ENCODE peak calls at places on chromosome 16, in six cellular contexts. One of them, this sample, is unnamed. For H3K4me1, the result is how much of the 10 kb centered on the place peaks cover.

GRCh38 chr16:72967941-72968340 is 80.0 kb downstream of the ZFHX3 start:
- DNase-seq in heart right ventricle: no peak
- DNase-seq in neural progenitor cell: no peak
- DNase-seq in A549: no peak
- DNase-seq in lung: no peak
- DNase-seq in CD8-positive, alpha-beta memory T cell: no peak
- DNase-seq in this sample: no peak

GRCh38 chr16:14181371-14182050 is 110.4 kb downstream of the MRTFB start:
- DNase-seq in CD8-positive, alpha-beta memory T cell: no peak
- DNase-seq in heart right ventricle: no peak
- DNase-seq in lung: no peak
- DNase-seq in A549: peak
- DNase-seq in neural progenitor cell: no peak
- DNase-seq in this sample: no peak

GRCh38 chr16:22425036-22425801 is 50.8 kb upstream of the CDR2 start:
- DNase-seq in CD8-positive, alpha-beta memory T cell: no peak
- DNase-seq in A549: no peak
- DNase-seq in neural progenitor cell: no peak
- DNase-seq in lung: no peak
- DNase-seq in heart right ventricle: peak
- DNase-seq in this sample: peak

GRCh38 chr16:55671206-55671973 is 15.6 kb downstream of the SLC6A2 start:
- DNase-seq in lung: no peak
- DNase-seq in heart right ventricle: no peak
- DNase-seq in neural progenitor cell: no peak
- DNase-seq in A549: no peak
- DNase-seq in CD8-positive, alpha-beta memory T cell: no peak
- DNase-seq in this sample: no peak

GRCh38 chr16:79839450-79839849 is 238.9 kb upstream of the MAF start:
- DNase-seq in CD8-positive, alpha-beta memory T cell: no peak
- DNase-seq in heart right ventricle: no peak
- DNase-seq in A549: no peak
- DNase-seq in neural progenitor cell: no peak
- DNase-seq in lung: no peak
- DNase-seq in this sample: no peak

GRCh38 chr16:9225527-9226316 is 134.3 kb downstream of the HAPSTR1 start:
- DNase-seq in CD8-positive, alpha-beta memory T cell: no peak
- DNase-seq in heart right ventricle: no peak
- DNase-seq in lung: no peak
- DNase-seq in neural progenitor cell: peak
- DNase-seq in A549: no peak
- DNase-seq in this sample: no peak

GRCh38 chr16:85347213-85347591 is 234.9 kb upstream of the CIBAR2 start:
- DNase-seq in lung: no peak
- DNase-seq in heart right ventricle: no peak
- DNase-seq in A549: no peak
- DNase-seq in CD8-positive, alpha-beta memory T cell: no peak
- DNase-seq in neural progenitor cell: peak
- DNase-seq in this sample: no peak

GRCh38 chr16:49832177-49832576 is 23.7 kb downstream of the ZNF423 start:
- DNase-seq in neural progenitor cell: no peak
- DNase-seq in CD8-positive, alpha-beta memory T cell: no peak
- DNase-seq in heart right ventricle: no peak
- DNase-seq in lung: no peak
- DNase-seq in A549: no peak
- DNase-seq in this sample: no peak

GRCh38 chr16:58027341-58028167 is 2.0 kb downstream of the MMP15 start:
- DNase-seq in neural progenitor cell: peak
- DNase-seq in lung: peak
- DNase-seq in CD8-positive, alpha-beta memory T cell: no peak
- DNase-seq in A549: peak
- DNase-seq in heart right ventricle: peak
- DNase-seq in this sample: no peak

GRCh38 chr16:83110221-83110768 is 483.5 kb downstream of the CDH13 start:
- DNase-seq in lung: no peak
- DNase-seq in neural progenitor cell: no peak
- DNase-seq in heart right ventricle: no peak
- DNase-seq in CD8-positive, alpha-beta memory T cell: no peak
- DNase-seq in A549: no peak
- DNase-seq in this sample: no peak

GRCh38 chr16:17475104-17475503 is 4.3 kb upstream of the XYLT1 start:
- DNase-seq in heart right ventricle: no peak
- DNase-seq in A549: no peak
- DNase-seq in CD8-positive, alpha-beta memory T cell: no peak
- DNase-seq in lung: no peak
- DNase-seq in neural progenitor cell: no peak
- DNase-seq in this sample: no peak

GRCh38 chr16:57009641-57010170 is 20.3 kb downstream of the NLRC5 start:
- DNase-seq in CD8-positive, alpha-beta memory T cell: no peak
- DNase-seq in lung: no peak
- DNase-seq in neural progenitor cell: no peak
- DNase-seq in heart right ventricle: no peak
- DNase-seq in A549: no peak
- DNase-seq in this sample: no peak

GRCh38 chr16:72985148-72985882 is 62.6 kb downstream of the ZFHX3 start:
- DNase-seq in heart right ventricle: peak
- DNase-seq in A549: no peak
- DNase-seq in lung: no peak
- DNase-seq in CD8-positive, alpha-beta memory T cell: no peak
- DNase-seq in neural progenitor cell: no peak
- DNase-seq in this sample: peak

GRCh38 chr16:22373662-22374310 is 633 bp downstream of the CDR2 start:
- DNase-seq in neural progenitor cell: peak
- DNase-seq in lung: peak
- DNase-seq in CD8-positive, alpha-beta memory T cell: peak
- DNase-seq in heart right ventricle: peak
- DNase-seq in A549: no peak
- DNase-seq in this sample: peak

GRCh38 chr16:22926105-22926751 is 112.3 kb downstream of the HS3ST2 start:
- DNase-seq in lung: no peak
- DNase-seq in A549: no peak
- DNase-seq in neural progenitor cell: no peak
- DNase-seq in heart right ventricle: no peak
- DNase-seq in CD8-positive, alpha-beta memory T cell: no peak
- DNase-seq in this sample: no peak

GRCh38 chr16:30715777-30716445 is 16.9 kb downstream of the SRCAP start:
- DNase-seq in lung: no peak
- DNase-seq in heart right ventricle: no peak
- DNase-seq in neural progenitor cell: no peak
- DNase-seq in CD8-positive, alpha-beta memory T cell: peak
- DNase-seq in A549: no peak
- DNase-seq in this sample: no peak

GRCh38 chr16:23706439-23706838 is 6.6 kb downstream of the ERN2 start:
- DNase-seq in A549: no peak
- DNase-seq in heart right ventricle: no peak
- DNase-seq in lung: no peak
- DNase-seq in CD8-positive, alpha-beta memory T cell: no peak
- DNase-seq in neural progenitor cell: no peak
- DNase-seq in this sample: no peak

GRCh38 chr16:31269541-31269940 is 9.8 kb downstream of the ITGAM start:
- DNase-seq in neural progenitor cell: no peak
- DNase-seq in lung: no peak
- DNase-seq in A549: no peak
- DNase-seq in heart right ventricle: no peak
- DNase-seq in CD8-positive, alpha-beta memory T cell: no peak
- DNase-seq in this sample: no peak

GRCh38 chr16:48536600-48537200 is 73.3 kb downstream of the N4BP1 start:
- DNase-seq in heart right ventricle: no peak
- DNase-seq in CD8-positive, alpha-beta memory T cell: no peak
- DNase-seq in lung: no peak
- DNase-seq in A549: no peak
- DNase-seq in neural progenitor cell: no peak
- DNase-seq in this sample: no peak

GRCh38 chr16:69286941-69287713 is 24.0 kb upstream of the VPS4A start:
- DNase-seq in neural progenitor cell: peak
- DNase-seq in lung: peak
- DNase-seq in CD8-positive, alpha-beta memory T cell: peak
- DNase-seq in A549: peak
- DNase-seq in heart right ventricle: peak
- DNase-seq in this sample: no peak

GRCh38 chr16:81266680-81267095 is 28.2 kb downstream of the BCO1 start:
- DNase-seq in A549: no peak
- DNase-seq in lung: no peak
- DNase-seq in CD8-positive, alpha-beta memory T cell: no peak
- DNase-seq in neural progenitor cell: no peak
- DNase-seq in heart right ventricle: no peak
- DNase-seq in this sample: no peak

GRCh38 chr16:9761870-9762269 is 420.4 kb downstream of the GRIN2A start:
- DNase-seq in A549: no peak
- DNase-seq in heart right ventricle: no peak
- DNase-seq in CD8-positive, alpha-beta memory T cell: no peak
- DNase-seq in lung: no peak
- DNase-seq in neural progenitor cell: no peak
- DNase-seq in this sample: no peak

GRCh38 chr16:71933913-71934696 is 38.8 kb downstream of the IST1 start:
- DNase-seq in neural progenitor cell: peak
- DNase-seq in CD8-positive, alpha-beta memory T cell: no peak
- DNase-seq in lung: no peak
- DNase-seq in heart right ventricle: no peak
- DNase-seq in A549: no peak
- DNase-seq in this sample: no peak

GRCh38 chr16:23564964-23565363 is 7.4 kb downstream of the UBFD1 start:
- DNase-seq in heart right ventricle: peak
- DNase-seq in neural progenitor cell: no peak
- DNase-seq in CD8-positive, alpha-beta memory T cell: no peak
- DNase-seq in A549: no peak
- DNase-seq in lung: no peak
- DNase-seq in this sample: no peak

GRCh38 chr16:85490971-85491771 is 122.0 kb upstream of the GSE1 start:
- DNase-seq in heart right ventricle: no peak
- DNase-seq in CD8-positive, alpha-beta memory T cell: peak
- DNase-seq in neural progenitor cell: peak
- DNase-seq in A549: peak
- DNase-seq in lung: no peak
- DNase-seq in this sample: no peak

GRCh38 chr16:48628359-48628985 is 18.5 kb upstream of the N4BP1 start:
- DNase-seq in CD8-positive, alpha-beta memory T cell: no peak
- DNase-seq in neural progenitor cell: no peak
- DNase-seq in heart right ventricle: no peak
- DNase-seq in A549: no peak
- DNase-seq in lung: no peak
- DNase-seq in this sample: no peak

GRCh38 chr16:24988593-24989338 is 26.4 kb downstream of the ARHGAP17 start:
- DNase-seq in lung: no peak
- DNase-seq in neural progenitor cell: no peak
- DNase-seq in heart right ventricle: peak
- DNase-seq in CD8-positive, alpha-beta memory T cell: no peak
- DNase-seq in A549: peak
- DNase-seq in this sample: no peak

GRCh38 chr16:71880176-71880575 is 3.8 kb downstream of the ZNF821 start:
- DNase-seq in neural progenitor cell: no peak
- DNase-seq in heart right ventricle: no peak
- DNase-seq in A549: no peak
- DNase-seq in CD8-positive, alpha-beta memory T cell: no peak
- DNase-seq in lung: no peak
- DNase-seq in this sample: no peak

GRCh38 chr16:53445534-53445933 is 11.3 kb downstream of the RBL2 start:
- DNase-seq in lung: no peak
- DNase-seq in A549: no peak
- DNase-seq in heart right ventricle: no peak
- DNase-seq in CD8-positive, alpha-beta memory T cell: peak
- DNase-seq in neural progenitor cell: no peak
- DNase-seq in this sample: no peak

GRCh38 chr16:27781981-27782880 is 232.3 kb downstream of the KATNIP start:
- DNase-seq in heart right ventricle: no peak
- DNase-seq in lung: no peak
- DNase-seq in CD8-positive, alpha-beta memory T cell: no peak
- DNase-seq in neural progenitor cell: no peak
- DNase-seq in A549: no peak
- DNase-seq in this sample: no peak
- H3K27ac ChIP-seq in heart right ventricle: no peak
- H3K27ac ChIP-seq in lung: no peak
- H3K27ac ChIP-seq in CD8-positive, alpha-beta memory T cell: no peak
- H3K27ac ChIP-seq in neural progenitor cell: no peak
- H3K27ac ChIP-seq in A549: no peak
- H3K27ac ChIP-seq in this sample: no peak

DNA sequence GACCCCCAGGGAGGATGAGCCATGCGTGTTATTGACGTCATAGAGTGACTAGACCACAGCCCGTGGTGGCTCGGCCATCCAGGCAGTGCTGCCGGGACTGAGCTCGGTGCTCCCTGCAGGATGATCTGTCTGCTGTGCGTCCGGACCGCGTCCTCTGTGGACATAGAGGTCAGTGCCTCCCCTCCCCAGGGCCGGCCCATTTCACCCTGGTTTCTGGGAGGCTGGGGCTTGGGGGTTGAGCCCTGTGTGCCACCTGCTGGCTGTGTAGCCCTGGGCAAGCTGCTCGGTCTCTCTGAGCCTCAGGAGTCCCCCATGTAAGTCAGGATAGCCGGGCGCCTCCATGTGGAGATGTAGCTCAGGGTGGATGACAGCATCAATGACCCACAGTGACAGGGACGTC is 8.3 kb downstream of the TSC2 start:
- DNase-seq in A549: no peak
- DNase-seq in lung: no peak
- DNase-seq in heart right ventricle: no peak
- DNase-seq in neural progenitor cell: no peak
- DNase-seq in CD8-positive, alpha-beta memory T cell: no peak
- DNase-seq in this sample: no peak
- H3K4me1 ChIP-seq in A549: under half
- H3K4me1 ChIP-seq in lung: under half
- H3K4me1 ChIP-seq in heart right ventricle: under half
- H3K4me1 ChIP-seq in neural progenitor cell: under half
- H3K4me1 ChIP-seq in CD8-positive, alpha-beta memory T cell: under half
- H3K4me1 ChIP-seq in this sample: under half

DNA sequence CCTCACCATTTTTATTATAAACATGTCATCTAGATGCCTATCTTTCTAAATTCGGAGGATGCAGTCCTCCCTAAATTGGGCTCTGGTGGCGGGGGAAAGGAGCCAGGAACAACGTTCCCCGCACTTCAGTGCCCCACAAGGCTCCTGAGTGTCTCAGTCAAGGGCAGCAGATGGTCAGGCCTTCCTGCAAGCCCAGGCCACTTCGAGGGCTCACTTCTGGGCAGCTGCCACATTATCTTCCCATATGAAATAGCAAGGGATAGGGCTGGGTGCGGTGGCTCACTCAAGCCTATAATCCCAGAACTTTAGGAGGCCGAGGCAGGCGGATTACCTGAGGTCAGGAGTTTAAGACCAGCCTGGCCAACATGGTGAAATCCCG is 32.3 kb downstream of the FBXO31 start:
- DNase-seq in lung: no peak
- DNase-seq in CD8-positive, alpha-beta memory T cell: no peak
- DNase-seq in A549: no peak
- DNase-seq in neural progenitor cell: no peak
- DNase-seq in heart right ventricle: no peak
- DNase-seq in this sample: no peak
- H3K27ac ChIP-seq in lung: no peak
- H3K27ac ChIP-seq in CD8-positive, alpha-beta memory T cell: no peak
- H3K27ac ChIP-seq in A549: no peak
- H3K27ac ChIP-seq in neural progenitor cell: no peak
- H3K27ac ChIP-seq in heart right ventricle: no peak
- H3K27ac ChIP-seq in this sample: no peak

GRCh38 chr16:11094838-11095565 is 150.6 kb downstream of the CLEC16A start:
- DNase-seq in A549: no peak
- DNase-seq in neural progenitor cell: no peak
- DNase-seq in heart right ventricle: no peak
- DNase-seq in CD8-positive, alpha-beta memory T cell: no peak
- DNase-seq in lung: no peak
- DNase-seq in this sample: no peak
- H3K4me1 ChIP-seq in A549: under half
- H3K4me1 ChIP-seq in neural progenitor cell: under half
- H3K4me1 ChIP-seq in heart right ventricle: under half
- H3K4me1 ChIP-seq in CD8-positive, alpha-beta memory T cell: under half
- H3K4me1 ChIP-seq in lung: under half
- H3K4me1 ChIP-seq in this sample: under half

This sample was measured in SJSA1.